ENCODE peak calls at places on chromosomes 7 and 10, in seven cellular contexts. L is SK-N-SH, F is H1, S is HepG2, Z is GM12878, V is K562, J is GM12892. A is an unnamed sample.
A peak's percentile ranks its signal among the peaks of the same experiment; 100 is the strongest.

GRCh38 chr10:59085641-59086502 is 90.6 kb upstream of the PHYHIPL start:
- DNase-seq in L (no peak), F (no peak), S (no peak), Z (no peak), V (no peak), J (no peak), A (no peak)

GRCh38 chr7:84091318-84091717 is 103.3 kb downstream of the SEMA3A start:
- DNase-seq in L (no peak), F (no peak), S (no peak), Z (no peak), V (no peak), J (no peak), A (no peak)

GRCh38 chr10:72692057-72692891 is at the start of gene MCU:
- DNase-seq in L (peak; percentile 94), F (peak; percentile 90), S (no peak), Z (no peak), V (peak; percentile 97), J (peak; percentile 77), A (peak; percentile 79)

GRCh38 chr7:116977172-116977571 is 23.9 kb downstream of the ST7 start:
- DNase-seq in L (no peak), F (no peak), S (no peak), Z (no peak), V (no peak), J (no peak), A (no peak)

GRCh38 chr7:45712872-45713668 is 138.9 kb downstream of the ADCY1 start:
- DNase-seq in L (no peak), F (no peak), S (no peak), Z (no peak), V (no peak), J (no peak), A (no peak)

GRCh38 chr10:2791774-2792443 is 275.4 kb upstream of the PFKP start:
- DNase-seq in L (no peak), F (no peak), S (no peak), Z (peak; percentile 87), V (no peak), J (no peak), A (no peak)

GRCh38 chr7:28088032-28088431 is 92.6 kb downstream of the JAZF1 start:
- DNase-seq in L (no peak), F (no peak), S (no peak), Z (no peak), V (no peak), J (no peak), A (no peak)

GRCh38 chr10:10765017-10765416 is 252.7 kb upstream of the CELF2 start:
- DNase-seq in L (no peak), F (no peak), S (no peak), Z (no peak), V (no peak), J (no peak), A (no peak)

GRCh38 chr10:13701157-13701919 is 114.6 kb downstream of the PRPF18 start:
- DNase-seq in L (no peak), F (no peak), S (no peak), Z (no peak), V (no peak), J (no peak), A (no peak)
- TF ChIP-seq TAF1 in L (no peak), F (no peak), S (no peak), Z (no peak), V (no peak), J (no peak), A (no peak)

GRCh38 chr7:157389951-157390730 is 53.3 kb downstream of the DNAJB6 start:
- DNase-seq in L (no peak), F (no peak), S (no peak), Z (no peak), V (no peak), J (no peak), A (no peak)
- TF ChIP-seq TAF1 in L (no peak), F (no peak), S (no peak), Z (no peak), V (no peak), J (no peak), A (no peak)

DNA sequence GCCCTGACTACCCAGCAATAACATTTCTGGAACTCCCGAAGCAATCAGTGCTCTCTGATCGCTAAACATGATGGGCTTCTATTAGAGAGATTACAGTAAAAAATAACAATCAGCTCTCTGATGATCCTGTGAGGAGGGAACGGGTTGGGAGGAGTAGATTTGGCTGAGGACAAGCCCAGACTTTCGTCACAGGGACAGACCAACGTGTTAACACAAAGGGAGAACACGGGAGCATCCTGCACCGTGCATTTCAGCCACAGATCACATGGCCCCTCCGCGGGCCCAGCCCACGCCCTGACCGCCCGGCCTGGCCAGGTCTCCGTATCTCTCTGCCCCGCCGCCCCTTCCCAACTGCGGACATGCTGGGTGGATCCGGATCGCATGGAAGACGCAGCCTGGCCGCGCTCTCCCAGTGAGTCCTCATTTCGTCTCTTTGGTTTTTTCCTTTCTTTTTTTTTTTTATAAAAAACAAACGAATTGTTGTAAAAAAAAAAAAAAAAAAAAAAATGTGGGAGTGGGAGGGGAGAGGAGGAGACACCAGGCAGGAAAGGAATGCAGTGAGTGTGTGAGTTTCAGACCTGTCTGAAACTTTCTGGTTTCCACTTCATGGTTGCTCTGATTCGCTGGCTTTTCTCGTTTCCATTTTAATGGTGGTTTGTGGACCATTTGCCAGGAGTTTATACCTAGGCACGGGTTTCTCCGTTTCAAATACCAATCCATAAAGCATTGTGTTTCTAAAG is 94.9 kb upstream of the AGBL3 start:
- DNase-seq in L (peak; percentile 88), F (peak; percentile 80), S (peak; percentile 98), Z (no peak), V (no peak), J (no peak), A (no peak)
- TF ChIP-seq TAF1 in L (peak; percentile 48), F (peak; percentile 77), S (peak; percentile 74), Z (no peak), V (no peak), J (no peak), A (no peak)

GRCh38 chr7:4882169-4882741 is 1.3 kb downstream of the RADIL start:
- DNase-seq in L (peak; percentile 88), F (peak; percentile 60), S (no peak), Z (no peak), V (peak; percentile 35), J (no peak), A (no peak)

GRCh38 chr7:4880218-4880617 is 3.3 kb downstream of the RADIL start:
- DNase-seq in L (peak; percentile 43), F (no peak), S (no peak), Z (no peak), V (no peak), J (no peak), A (no peak)

GRCh38 chr7:4883352-4884144 is at the start of gene RADIL:
- DNase-seq in L (peak; percentile 100), F (peak; percentile 99), S (peak; percentile 82), Z (no peak), V (peak; percentile 99), J (peak; percentile 69), A (peak; percentile 87)

GRCh38 chr7:4885317-4885807 is 1.8 kb upstream of the RADIL start:
- DNase-seq in L (no peak), F (no peak), S (no peak), Z (no peak), V (no peak), J (no peak), A (no peak)

DNA sequence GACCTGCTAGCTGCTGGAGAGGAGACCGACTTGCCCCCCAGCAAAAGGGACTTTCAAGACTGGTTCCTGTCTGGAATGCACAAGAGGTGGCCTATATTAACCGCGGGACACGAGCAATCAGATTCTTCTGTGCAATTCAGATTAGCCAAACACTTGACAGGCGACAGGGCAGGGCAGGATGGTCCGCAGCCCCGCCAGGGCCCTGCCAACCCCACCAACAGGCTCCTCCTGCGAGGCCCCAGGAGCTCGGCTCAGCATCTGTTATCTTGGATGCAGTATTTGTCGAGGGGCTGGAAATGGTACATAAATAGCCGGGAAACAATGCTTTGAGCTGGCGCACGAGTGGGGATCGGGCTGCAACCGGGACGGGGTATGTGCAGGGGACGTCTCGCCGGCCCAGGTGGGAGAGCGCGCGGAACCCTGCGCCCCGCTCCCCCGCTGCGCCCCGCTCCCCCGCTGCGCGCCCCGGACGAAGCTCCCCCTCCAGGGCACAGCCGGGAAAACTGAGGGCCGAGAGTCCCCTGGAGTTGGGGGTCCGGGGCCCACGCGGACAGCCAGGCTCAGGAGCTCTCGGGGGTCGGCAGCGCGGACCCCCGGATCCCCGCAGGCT is 669 bp downstream of the RADIL start:
- DNase-seq in L (peak; percentile 81), F (peak; percentile 60), S (no peak), Z (no peak), V (peak; percentile 24), J (no peak), A (no peak)
- TF ChIP-seq TAF1 in L (no peak), F (no peak), S (no peak), Z (no peak), V (no peak), J (no peak), A (no peak)

GRCh38 chr10:80371462-80371861 is 14.9 kb downstream of the DYDC2 start:
- DNase-seq in L (no peak), F (no peak), S (no peak), Z (no peak), V (no peak), J (no peak), A (no peak)

GRCh38 chr10:80372675-80373074 is 16.1 kb downstream of the DYDC2 start:
- DNase-seq in L (no peak), F (no peak), S (no peak), Z (no peak), V (no peak), J (no peak), A (no peak)

DNA sequence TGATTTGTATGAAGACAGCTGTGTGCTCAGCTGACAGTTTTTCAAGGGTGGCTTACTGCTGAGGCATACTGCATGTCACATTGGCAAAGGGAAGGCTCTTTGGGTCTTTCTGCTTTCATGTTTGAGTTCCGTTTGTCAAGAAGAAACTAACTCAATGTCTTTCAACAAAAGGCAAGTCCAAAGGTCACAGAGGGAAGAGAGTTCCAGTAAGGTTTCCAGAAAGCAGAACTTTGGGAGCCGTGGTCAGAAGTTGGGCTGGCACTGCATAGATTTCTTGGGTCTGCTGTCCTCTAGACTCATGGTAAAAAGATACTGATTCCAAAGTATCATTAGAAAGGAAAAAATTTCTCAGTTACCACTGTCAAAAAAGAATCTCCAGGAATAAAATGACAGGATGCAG is 17.0 kb downstream of the DYDC2 start:
- DNase-seq in L (no peak), F (no peak), S (no peak), Z (no peak), V (no peak), J (no peak), A (no peak)
- TF ChIP-seq TAF1 in L (no peak), F (no peak), S (no peak), Z (no peak), V (no peak), J (no peak), A (no peak)

GRCh38 chr10:101188942-101189341 is 40.3 kb downstream of the LBX1 start:
- DNase-seq in L (no peak), F (no peak), S (no peak), Z (no peak), V (no peak), J (no peak), A (no peak)

GRCh38 chr10:101193210-101193609 is 36.1 kb downstream of the LBX1 start:
- DNase-seq in L (no peak), F (no peak), S (no peak), Z (no peak), V (no peak), J (no peak), A (no peak)

GRCh38 chr10:101189461-101190401 is 39.5 kb downstream of the LBX1 start:
- DNase-seq in L (no peak), F (peak; percentile 64), S (no peak), Z (no peak), V (no peak), J (no peak), A (no peak)
- TF ChIP-seq TAF1 in L (no peak), F (no peak), S (no peak), Z (no peak), V (no peak), J (no peak), A (no peak)

GRCh38 chr7:120353171-120353570 is 80.2 kb downstream of the KCND2 start:
- DNase-seq in L (no peak), F (no peak), S (no peak), Z (no peak), V (no peak), J (no peak), A (no peak)
- TF ChIP-seq TAF1 in L (no peak), F (no peak), S (no peak), Z (no peak), V (no peak), J (no peak), A (no peak)

A was measured in GM12891.